ENCODE peak calls at places on chromosomes 13 and 19, in five cellular contexts. H is HepG2, W is GM12878, V is K562, X is HCT116. A is an unnamed sample.

GRCh38 chr13:111564657-111565056 is 244.2 kb downstream of the TEX29 start:
- DNase-seq in X (no peak), H (no peak), V (no peak), W (no peak), A (no peak)

GRCh38 chr13:79349011-79349410 is 57.0 kb downstream of the RBM26 start:
- DNase-seq in V (no peak), H (no peak), X (no peak), W (no peak), A (no peak)

GRCh38 chr13:113769881-113770280 is 10.9 kb downstream of the TMEM255B start:
- DNase-seq in V (no peak), H (no peak), X (no peak), W (no peak), A (no peak)

GRCh38 chr13:63297162-63297561 is 1881.5 kb upstream of the PCDH20 start:
- DNase-seq in V (no peak), H (no peak), W (no peak), X (no peak), A (no peak)

GRCh38 chr19:2391118-2391725 is 31.2 kb downstream of the TMPRSS9 start:
- DNase-seq in X (peak), V (peak), W (peak), H (peak), A (peak)

GRCh38 chr19:58544591-58545285 is 874 bp downstream of the TRIM28 start:
- DNase-seq in W (no peak), V (peak), X (no peak), H (no peak), A (peak)

GRCh38 chr13:28434934-28435333 is 60.0 kb downstream of the FLT1 start:
- DNase-seq in H (no peak), W (no peak), V (no peak), X (no peak), A (no peak)

GRCh38 chr19:1214862-1215731 is 9.5 kb downstream of the STK11 start:
- DNase-seq in X (no peak), W (no peak), V (no peak), H (no peak), A (peak)

GRCh38 chr13:97068146-97068545 is 73.9 kb upstream of the OXGR1 start:
- DNase-seq in W (no peak), X (no peak), V (no peak), H (no peak), A (no peak)

GRCh38 chr13:49995535-49996165 is 1.2 kb upstream of the TRIM13 start:
- DNase-seq in H (no peak), V (no peak), X (no peak), W (peak), A (peak)

GRCh38 chr19:17755977-17756670 is 4.8 kb downstream of the FCHO1 start:
- DNase-seq in V (peak), W (peak), H (no peak), X (no peak), A (peak)

GRCh38 chr13:27952931-27953670 is 16.0 kb downstream of the CDX2 start:
- DNase-seq in V (no peak), H (peak), W (no peak), X (no peak), A (no peak)

GRCh38 chr19:21750586-21751128 is 16.7 kb downstream of the ZNF100 start:
- DNase-seq in V (no peak), X (no peak), W (no peak), H (no peak), A (peak)

GRCh38 chr13:45827318-45827717 is 24.2 kb downstream of the SIAH3 start:
- DNase-seq in X (no peak), H (no peak), W (no peak), V (no peak), A (no peak)

DNA sequence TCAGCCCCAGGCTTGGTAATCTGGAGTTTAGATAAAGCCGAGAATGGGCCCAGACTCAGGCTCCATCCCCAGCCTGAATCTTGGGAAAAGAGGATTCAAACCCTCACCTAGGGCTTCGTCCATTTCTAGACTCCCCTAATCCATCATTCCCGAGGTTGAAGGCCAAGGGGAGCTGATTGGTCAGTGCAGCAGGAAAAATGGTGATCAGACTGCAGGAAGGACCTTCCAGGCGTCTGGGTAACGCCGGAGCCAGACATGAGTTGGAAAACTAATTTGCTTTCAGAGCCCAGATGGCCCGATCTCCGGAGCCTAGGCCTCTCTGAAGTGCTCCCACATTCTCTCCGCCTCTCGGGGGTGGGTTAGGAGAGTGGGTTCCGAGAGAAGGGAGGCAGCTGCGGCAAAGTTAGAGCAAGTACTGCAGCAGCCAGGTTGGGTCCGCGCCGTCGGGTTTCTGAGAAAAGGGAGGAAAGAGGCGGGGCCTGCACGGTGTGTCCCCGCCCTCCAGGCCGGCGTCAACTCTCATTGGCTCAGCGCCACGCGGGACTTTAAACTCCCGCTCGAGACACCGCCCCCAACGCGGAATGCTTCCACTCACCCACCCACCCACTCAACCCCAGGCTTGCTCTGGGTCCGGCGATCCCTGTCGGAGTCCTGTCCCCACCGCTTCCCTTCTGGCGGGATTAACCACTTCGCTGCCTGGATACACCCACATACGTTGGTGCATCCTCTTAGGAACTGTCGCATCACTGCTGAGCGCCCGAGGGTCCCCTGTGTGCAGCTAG is 788 bp upstream of the RTBDN start:
- DNase-seq in W (no peak), X (peak), H (no peak), V (peak), A (peak)
- TF ChIP-seq ZBTB33 in W (no peak), X (no peak), H (no peak), V (no peak), A (no peak)

GRCh38 chr13:51315658-51316057 is 23.8 kb upstream of the SERPINE3 start:
- DNase-seq in V (no peak), X (no peak), W (no peak), H (no peak), A (no peak)
- H3K9ac ChIP-seq in V (no peak), X (no peak), W (no peak), H (no peak), A (no peak)

GRCh38 chr13:77033717-77034302 is 6.9 kb upstream of the FBXL3 start:
- DNase-seq in W (no peak), H (no peak), X (no peak), V (no peak), A (no peak)
- TF ChIP-seq JUND in W (no peak), H (no peak), X (no peak), V (no peak), A (no peak)

GRCh38 chr13:40317980-40318327 is 348.5 kb downstream of the FOXO1 start:
- DNase-seq in V (no peak), X (no peak), H (no peak), W (no peak), A (no peak)

GRCh38 chr13:40313269-40314200 is 352.9 kb downstream of the FOXO1 start:
- DNase-seq in H (peak), X (no peak), W (no peak), V (no peak), A (no peak)

GRCh38 chr13:40318366-40318765 is 348.1 kb downstream of the FOXO1 start:
- DNase-seq in W (no peak), H (no peak), V (no peak), X (no peak), A (peak)

GRCh38 chr13:40315416-40316064 is 350.9 kb downstream of the FOXO1 start:
- DNase-seq in X (no peak), W (no peak), V (no peak), H (no peak), A (no peak)

GRCh38 chr13:40316301-40316700 is 350.1 kb downstream of the FOXO1 start:
- DNase-seq in W (no peak), H (no peak), X (no peak), V (no peak), A (no peak)
- TF ChIP-seq ZBTB33 in W (no peak), H (no peak), X (no peak), V (no peak), A (no peak)

GRCh38 chr13:24615114-24615513 is 65.1 kb upstream of the ATP12A start:
- DNase-seq in W (no peak), X (no peak), V (no peak), H (no peak), A (no peak)

GRCh38 chr13:24613128-24613527 is 67.1 kb upstream of the ATP12A start:
- DNase-seq in H (no peak), W (no peak), V (no peak), X (no peak), A (no peak)

GRCh38 chr13:24614306-24615080 is 65.7 kb upstream of the ATP12A start:
- DNase-seq in W (no peak), H (no peak), V (no peak), X (no peak), A (no peak)

GRCh38 chr13:24612726-24613125 is 67.5 kb upstream of the ATP12A start:
- DNase-seq in V (no peak), H (no peak), W (no peak), X (no peak), A (no peak)

GRCh38 chr13:24613755-24614154 is 66.5 kb upstream of the ATP12A start:
- DNase-seq in V (no peak), W (no peak), H (no peak), X (no peak), A (no peak)
- H3K9ac ChIP-seq in V (no peak), W (no peak), H (no peak), X (no peak), A (no peak)

DNA sequence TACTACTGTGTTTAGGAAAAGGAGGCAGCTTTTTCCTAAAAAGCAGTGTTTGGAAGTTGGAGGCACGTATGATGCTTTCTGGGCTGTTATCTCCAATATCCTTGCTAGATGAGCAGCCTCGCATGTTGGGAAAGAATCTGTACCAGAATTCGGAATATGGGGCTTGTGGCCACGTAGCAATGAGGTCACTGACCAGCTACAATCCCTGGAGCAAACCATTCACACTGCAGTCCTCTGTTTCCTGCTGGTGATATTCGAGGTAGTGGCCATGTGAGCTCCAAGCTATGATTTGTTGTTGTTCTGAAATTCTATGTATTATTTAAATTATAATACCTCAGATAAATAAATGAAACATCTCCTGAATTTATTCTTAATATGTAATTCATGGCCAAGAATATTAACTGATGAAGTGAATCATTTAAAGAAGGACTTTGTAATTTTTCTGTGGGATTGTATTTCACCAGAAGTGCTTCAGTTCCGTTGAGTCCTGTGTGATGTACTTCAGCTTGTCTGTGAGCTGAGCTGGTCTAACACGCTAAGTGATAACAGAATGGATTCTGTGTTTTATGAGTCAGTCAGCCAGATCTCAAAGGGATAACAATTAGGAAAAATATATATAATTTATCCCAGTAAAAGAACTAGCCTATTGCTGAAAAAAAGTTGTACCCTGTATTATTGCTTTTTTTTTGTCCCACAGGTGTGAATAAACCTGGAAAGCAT is 319.5 kb downstream of the SHISA2 start:
- DNase-seq in V (no peak), W (no peak), X (no peak), H (no peak), A (no peak)
- TF ChIP-seq JUND in V (no peak), W (no peak), X (no peak), H (no peak), A (no peak)

GRCh38 chr19:4390862-4391693 is 9.3 kb downstream of the SH3GL1 start:
- DNase-seq in X (no peak), V (no peak), H (peak), W (no peak), A (no peak)

GRCh38 chr19:4396949-4397783 is 3.2 kb downstream of the SH3GL1 start:
- DNase-seq in X (no peak), V (no peak), W (no peak), H (no peak), A (no peak)

GRCh38 chr19:4391701-4392543 is 8.4 kb downstream of the SH3GL1 start:
- DNase-seq in X (no peak), W (no peak), V (no peak), H (peak), A (no peak)

GRCh38 chr19:4390017-4390861 is 10.1 kb downstream of the SH3GL1 start:
- DNase-seq in X (no peak), H (no peak), V (no peak), W (no peak), A (no peak)

GRCh38 chr19:4393947-4394590 is 6.3 kb downstream of the SH3GL1 start:
- DNase-seq in H (no peak), W (no peak), V (no peak), X (no peak), A (no peak)
- TF ChIP-seq ZBTB33 in H (no peak), W (no peak), V (no peak), X (no peak), A (no peak)

GRCh38 chr19:34363930-34364329 is 1.1 kb upstream of the GPI start:
- DNase-seq in V (no peak), X (no peak), W (no peak), H (no peak), A (no peak)

GRCh38 chr19:34363094-34363493 is 1.9 kb upstream of the GPI start:
- DNase-seq in H (peak), V (no peak), X (no peak), W (no peak), A (no peak)

GRCh38 chr19:34365463-34366401 is 736 bp downstream of the GPI start:
- DNase-seq in W (no peak), X (no peak), V (peak), H (no peak), A (peak)

GRCh38 chr19:34364830-34365462 is at the start of gene GPI:
- DNase-seq in V (peak), H (peak), W (no peak), X (no peak), A (peak)

DNA sequence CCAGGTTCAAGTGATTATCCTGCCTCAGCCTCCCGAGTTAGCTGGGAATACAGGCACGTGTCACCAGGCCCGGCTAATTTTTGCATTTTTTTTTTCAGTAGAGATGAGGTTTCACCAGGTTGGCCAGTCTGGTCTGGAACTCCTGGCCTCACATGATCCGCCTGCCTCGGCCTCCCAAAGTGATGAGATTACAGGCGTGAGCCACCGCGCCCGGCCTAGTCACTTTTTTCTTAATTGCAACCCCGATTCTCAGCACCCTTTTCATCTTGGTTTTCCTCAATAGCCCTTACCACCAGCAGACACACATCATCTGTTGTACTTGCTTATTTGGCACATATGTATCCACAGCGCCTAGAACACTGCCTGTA is 550 bp upstream of the GPI start:
- DNase-seq in X (no peak), V (no peak), H (no peak), W (no peak), A (no peak)
- H3K9ac ChIP-seq in X (peak), V (peak), H (peak), W (peak), A (peak)